ENCODE peak calls at places on chromosomes 7 and 10, in eight cellular contexts. H is effector memory CD4-positive, alpha-beta T cell; E is CD4-positive, alpha-beta memory T cell; W is upper lobe of right lung; C is dorsolateral prefrontal cortex; B is cardiac muscle cell; U is upper lobe of left lung; X is CD8-positive, alpha-beta memory T cell. D is an unnamed sample.

GRCh38 chr10:104245066-104245632 is 9.5 kb upstream of the GSTO1 start:
- DNase-seq in H (no peak), E (no peak), W (no peak), C (no peak), B (no peak), U (peak; percentile 68), X (no peak), D (no peak)

GRCh38 chr10:4353964-4354363 is 472.0 kb upstream of the AKR1E2 start:
- DNase-seq in H (no peak), E (no peak), W (no peak), C (no peak), B (peak; percentile 64), U (no peak), X (no peak), D (no peak)

GRCh38 chr7:13262929-13263530 is 575.6 kb downstream of the ARL4A start:
- DNase-seq in H (no peak), E (peak; percentile 40), W (no peak), C (no peak), B (peak; percentile 68), U (no peak), X (peak; percentile 27), D (peak; percentile 8)

GRCh38 chr7:50353894-50354595 is 49.5 kb downstream of the IKZF1 start:
- DNase-seq in H (no peak), E (no peak), W (no peak), C (no peak), B (no peak), U (no peak), X (no peak), D (no peak)

GRCh38 chr7:116524609-116525297 is at the start of gene CAV1:
- DNase-seq in H (no peak), E (peak; percentile 34), W (peak; percentile 89), C (no peak), B (peak; percentile 93), U (peak; percentile 93), X (peak; percentile 39), D (peak; percentile 37)

GRCh38 chr7:151087247-151088018 is 1.2 kb downstream of the AGAP3 start:
- DNase-seq in H (no peak), E (peak; percentile 47), W (peak; percentile 87), C (no peak), B (peak; percentile 70), U (peak; percentile 94), X (peak; percentile 28), D (peak; percentile 24)

GRCh38 chr10:70960783-70961570 is 72.6 kb upstream of the PCBD1 start:
- DNase-seq in H (no peak), E (no peak), W (no peak), C (no peak), B (no peak), U (no peak), X (no peak), D (no peak)

GRCh38 chr7:148436571-148436970 is 154.0 kb upstream of the C7orf33 start:
- DNase-seq in H (no peak), E (no peak), W (no peak), C (no peak), B (no peak), U (no peak), X (no peak), D (no peak)

GRCh38 chr10:9437131-9437530 is 1382.6 kb downstream of the GATA3 start:
- DNase-seq in H (no peak), E (no peak), W (no peak), C (no peak), B (no peak), U (no peak), X (no peak), D (no peak)

GRCh38 chr10:77603529-77603927 is 34.1 kb downstream of the KCNMA1 start:
- DNase-seq in H (no peak), E (no peak), W (no peak), C (no peak), B (no peak), U (no peak), X (no peak), D (no peak)

GRCh38 chr10:110134917-110135316 is 72.5 kb upstream of the MXI1 start:
- DNase-seq in H (no peak), E (no peak), W (no peak), C (no peak), B (no peak), U (no peak), X (no peak), D (no peak)

GRCh38 chr7:94301024-94301588 is 93.6 kb upstream of the COL1A2 start:
- DNase-seq in H (no peak), E (no peak), W (no peak), C (no peak), B (peak; percentile 97), U (no peak), X (no peak), D (no peak)

GRCh38 chr10:48762104-48763042 is 77.7 kb downstream of the WDFY4 start:
- DNase-seq in H (no peak), E (no peak), W (no peak), C (no peak), B (no peak), U (no peak), X (no peak), D (no peak)

GRCh38 chr7:77328669-77329068 is 87.5 kb downstream of the GSAP start:
- DNase-seq in H (no peak), E (no peak), W (no peak), C (no peak), B (peak; percentile 52), U (no peak), X (no peak), D (no peak)

GRCh38 chr7:43583424-43584199 is 704 bp downstream of the STK17A start:
- DNase-seq in H (peak; percentile 55), E (peak; percentile 82), W (peak; percentile 92), C (peak; percentile 61), B (peak; percentile 55), U (peak; percentile 96), X (peak; percentile 83), D (peak; percentile 68)

GRCh38 chr7:2541291-2542010 is 13.9 kb downstream of the BRAT1 start:
- DNase-seq in H (no peak), E (peak; percentile 20), W (peak; percentile 62), C (no peak), B (no peak), U (peak; percentile 81), X (no peak), D (no peak)

GRCh38 chr10:22670796-22671195 is 43.6 kb downstream of the PIP4K2A start:
- DNase-seq in H (no peak), E (no peak), W (no peak), C (no peak), B (peak; percentile 61), U (no peak), X (no peak), D (no peak)

GRCh38 chr10:6920072-6921019 is 340.3 kb upstream of the PRKCQ start:
- DNase-seq in H (peak; percentile 44), E (peak; percentile 59), W (peak; percentile 91), C (peak; percentile 83), B (peak; percentile 53), U (peak; percentile 22), X (peak; percentile 64), D (peak; percentile 50)

GRCh38 chr10:71632200-71632820 is 87.3 kb downstream of the C10orf105 start:
- DNase-seq in H (no peak), E (no peak), W (no peak), C (no peak), B (no peak), U (no peak), X (no peak), D (no peak)

GRCh38 chr7:135539629-135540028 is 18.1 kb upstream of the NUP205 start:
- DNase-seq in H (no peak), E (no peak), W (no peak), C (no peak), B (no peak), U (no peak), X (no peak), D (no peak)

GRCh38 chr10:69640196-69640980 is 10.3 kb downstream of the FAM241B start:
- DNase-seq in H (no peak), E (no peak), W (peak; percentile 29), C (no peak), B (no peak), U (no peak), X (no peak), D (no peak)

GRCh38 chr10:15516284-15516956 is 145.3 kb upstream of the FAM171A1 start:
- DNase-seq in H (no peak), E (no peak), W (no peak), C (no peak), B (no peak), U (no peak), X (no peak), D (no peak)
- H3K4me3 ChIP-seq in H (no peak overlapping the region), E (no peak overlapping the region), W (no peak overlapping the region), C (no peak overlapping the region), B (no peak overlapping the region), U (no peak overlapping the region), X (no peak overlapping the region), D (no peak overlapping the region)

GRCh38 chr10:44733743-44734488 is 177.2 kb upstream of the TMEM72 start:
- DNase-seq in H (no peak), E (no peak), W (no peak), C (no peak), B (no peak), U (no peak), X (no peak), D (no peak)
- H3K27ac ChIP-seq in H (no peak overlapping the region), E (no peak overlapping the region), W (no peak overlapping the region), C (no peak overlapping the region), B (no peak overlapping the region), U (no peak overlapping the region), X (no peak overlapping the region), D (no peak overlapping the region)

GRCh38 chr7:121505021-121505420 is 108.9 kb upstream of the FAM3C start:
- DNase-seq in H (no peak), E (no peak), W (no peak), C (no peak), B (peak; percentile 70), U (no peak), X (no peak), D (no peak)

GRCh38 chr7:121503039-121503438 is 106.9 kb upstream of the FAM3C start:
- DNase-seq in H (no peak), E (no peak), W (no peak), C (no peak), B (no peak), U (no peak), X (no peak), D (no peak)

GRCh38 chr7:121505540-121506182 is 109.6 kb upstream of the FAM3C start:
- DNase-seq in H (no peak), E (no peak), W (no peak), C (no peak), B (no peak), U (no peak), X (no peak), D (no peak)

GRCh38 chr7:121504478-121504877 is 108.4 kb upstream of the FAM3C start:
- DNase-seq in H (no peak), E (no peak), W (no peak), C (no peak), B (peak; percentile 88), U (no peak), X (no peak), D (no peak)

GRCh38 chr7:121503730-121504129 is 107.6 kb upstream of the FAM3C start:
- DNase-seq in H (no peak), E (no peak), W (no peak), C (no peak), B (no peak), U (no peak), X (no peak), D (no peak)
- H3K4me3 ChIP-seq in H (no peak overlapping the region), E (no peak overlapping the region), W (no peak overlapping the region), C (no peak overlapping the region), B (no peak overlapping the region), U (no peak overlapping the region), X (no peak overlapping the region), D (no peak overlapping the region)

DNA sequence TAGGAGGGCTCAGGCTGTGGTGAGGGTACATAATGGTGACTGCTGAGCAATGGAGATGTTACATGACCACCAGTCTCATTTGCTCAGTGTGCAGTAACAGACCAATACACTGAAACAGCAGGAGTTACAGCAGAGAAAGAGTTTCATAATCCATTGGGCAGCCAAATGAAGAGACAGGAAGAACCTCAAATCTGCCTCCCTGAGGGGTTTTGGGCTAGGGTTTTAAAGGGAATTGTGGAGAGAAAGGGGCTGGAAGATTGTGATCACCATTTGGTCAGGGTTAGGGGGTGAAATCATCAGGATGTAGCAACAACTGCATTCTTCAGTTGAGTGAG is 838.3 kb downstream of the GRID1 start:
- DNase-seq in H (no peak), E (no peak), W (no peak), C (no peak), B (no peak), U (no peak), X (no peak), D (no peak)
- H3K27ac ChIP-seq in H (no peak overlapping the region), E (no peak overlapping the region), W (no peak overlapping the region), C (no peak overlapping the region), B (no peak overlapping the region), U (no peak overlapping the region), X (no peak overlapping the region), D (no peak overlapping the region)